ENCODE peak calls at places on chromosomes 3 and 15, in five cellular contexts. C, X, F, K and G are unnamed samples.
A peak's percentile ranks its signal among the peaks of the same experiment; 100 is the strongest.

GRCh38 chr3:55434789-55435188 is 52.3 kb downstream of the WNT5A start:
- DNase-seq in C (no peak), X (no peak), F (peak; percentile 44), K (peak; percentile 29), G (no peak)

GRCh38 chr3:13053915-13054704 is 19.1 kb downstream of the IQSEC1 start:
- DNase-seq in C (no peak), X (no peak), F (no peak), K (no peak), G (no peak)

GRCh38 chr3:68866157-68866556 is 66.2 kb downstream of the TAFA4 start:
- DNase-seq in C (no peak), X (no peak), F (no peak), K (no peak), G (no peak)

GRCh38 chr3:42814914-42815507 is 5.8 kb downstream of the ACKR2 start:
- DNase-seq in C (no peak), X (peak; percentile 45), F (no peak), K (no peak), G (no peak)

GRCh38 chr15:69272139-69272538 is 26.6 kb upstream of the PAQR5 start:
- DNase-seq in C (no peak), X (no peak), F (no peak), K (no peak), G (no peak)

GRCh38 chr3:12139111-12139511 is 19.6 kb downstream of the TIMP4 start:
- DNase-seq in C (peak; percentile 54), X (peak; percentile 59), F (peak; percentile 34), K (peak; percentile 58), G (no peak)

GRCh38 chr3:12287727-12288465 is 974 bp upstream of the PPARG start:
- DNase-seq in C (no peak), X (peak; percentile 61), F (peak; percentile 54), K (no peak), G (no peak)

GRCh38 chr15:66734961-66735908 is 33.2 kb downstream of the SMAD6 start:
- DNase-seq in C (no peak), X (no peak), F (no peak), K (no peak), G (no peak)

GRCh38 chr3:40504636-40505430 is 1.0 kb upstream of the ZNF620 start:
- DNase-seq in C (peak; percentile 98), X (no peak), F (no peak), K (no peak), G (no peak)

GRCh38 chr15:91908401-91908800 is 54.9 kb downstream of the SLCO3A1 start:
- DNase-seq in C (peak; percentile 60), X (no peak), F (no peak), K (no peak), G (no peak)
- H3K4me3 ChIP-seq in C (no peak overlapping the region), X (no peak overlapping the region), F (no peak overlapping the region), K (no peak overlapping the region), G (no peak overlapping the region)

GRCh38 chr15:40927497-40928346 is 1.4 kb upstream of the DLL4 start:
- DNase-seq in C (no peak), X (no peak), F (peak; percentile 44), K (peak; percentile 82), G (no peak)

GRCh38 chr15:40928351-40928974 is 677 bp upstream of the DLL4 start:
- DNase-seq in C (no peak), X (no peak), F (peak; percentile 67), K (peak; percentile 35), G (no peak)

GRCh38 chr15:40926659-40927496 is 2.3 kb upstream of the DLL4 start:
- DNase-seq in C (no peak), X (no peak), F (no peak), K (no peak), G (no peak)

GRCh38 chr15:40925495-40925862 is 3.7 kb upstream of the DLL4 start:
- DNase-seq in C (no peak), X (no peak), F (no peak), K (no peak), G (no peak)

DNA sequence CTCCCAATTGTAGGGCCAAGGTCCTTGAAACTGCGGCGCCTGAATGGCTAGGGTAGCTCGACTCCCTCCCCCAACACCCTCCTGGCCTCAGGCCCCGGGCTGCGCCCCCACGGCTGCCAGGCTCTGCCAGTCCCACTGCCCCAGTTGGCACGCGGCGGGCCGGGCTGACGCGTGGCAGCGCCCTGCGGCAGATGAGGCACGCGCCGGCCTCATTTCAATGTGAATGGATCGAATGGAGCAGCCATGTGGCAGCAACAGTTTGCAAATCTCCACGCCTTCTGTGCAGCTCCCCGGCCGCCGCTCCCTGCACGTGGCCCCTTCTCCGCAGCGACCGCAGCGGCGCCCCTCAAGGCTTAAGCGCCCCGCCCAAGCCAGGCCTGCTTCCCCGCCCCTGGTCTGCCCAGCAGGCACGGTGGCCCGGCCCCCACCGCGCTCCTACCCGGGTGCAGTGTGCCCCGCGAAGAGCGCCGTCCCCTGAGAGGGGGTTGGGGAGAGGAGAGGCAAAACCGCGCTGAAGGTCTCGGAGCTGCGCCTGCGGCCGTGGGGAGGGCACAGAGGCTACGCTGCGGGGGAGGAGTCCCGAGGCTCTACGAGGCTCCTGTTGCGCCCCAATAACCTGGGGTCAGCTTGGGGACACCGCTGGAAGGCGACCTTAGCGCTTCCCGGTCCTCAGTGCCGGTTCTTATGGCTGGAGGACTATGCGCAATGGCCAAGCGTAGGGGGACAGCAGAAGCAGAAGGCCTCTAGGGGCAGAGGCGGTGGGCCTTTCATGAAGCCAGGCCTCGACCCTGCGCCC is 3.1 kb upstream of the DLL4 start:
- DNase-seq in C (peak; percentile 23), X (peak; percentile 49), F (peak; percentile 51), K (peak; percentile 63), G (peak; percentile 20)
- H3K4me3 ChIP-seq in C (peak overlapping the region; percentile 7), X (peak overlapping the region; percentile 31), F (no peak overlapping the region), K (peak overlapping the region; percentile 32), G (no peak overlapping the region)

GRCh38 chr15:70473623-70474366 is 289.6 kb downstream of the UACA start:
- DNase-seq in C (peak; percentile 20), X (no peak), F (no peak), K (no peak), G (no peak)
- H3K4me3 ChIP-seq in C (no peak overlapping the region), X (no peak overlapping the region), F (no peak overlapping the region), K (no peak overlapping the region), G (no peak overlapping the region)

GRCh38 chr3:61686228-61686648 is 124.9 kb downstream of the PTPRG start:
- DNase-seq in C (no peak), X (no peak), F (no peak), K (no peak), G (no peak)

GRCh38 chr3:61687663-61688306 is 126.4 kb downstream of the PTPRG start:
- DNase-seq in C (no peak), X (no peak), F (no peak), K (no peak), G (no peak)

GRCh38 chr3:61690016-61690415 is 128.6 kb downstream of the PTPRG start:
- DNase-seq in C (no peak), X (no peak), F (no peak), K (no peak), G (no peak)

GRCh38 chr3:61687206-61687605 is 125.8 kb downstream of the PTPRG start:
- DNase-seq in C (no peak), X (no peak), F (peak; percentile 21), K (no peak), G (no peak)

DNA sequence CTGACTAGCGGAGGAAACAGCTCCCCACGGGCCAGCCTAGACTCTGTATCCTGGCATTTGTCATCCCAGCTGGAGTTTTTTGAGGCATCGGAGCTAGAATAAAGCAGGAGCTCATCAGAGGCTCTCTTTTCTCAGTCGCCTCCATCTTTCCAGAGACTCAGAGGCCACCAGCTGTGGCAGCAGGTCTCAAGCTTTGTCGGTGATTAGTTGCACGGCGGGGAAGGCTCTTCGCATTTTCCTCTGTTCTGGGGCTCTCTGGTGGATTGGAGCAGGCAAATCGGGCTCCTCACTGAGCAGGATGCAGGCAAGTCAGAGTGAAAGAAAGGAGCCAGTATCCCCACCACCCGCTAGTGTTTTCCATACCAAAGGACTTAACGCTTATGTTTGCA is 126.9 kb downstream of the PTPRG start:
- DNase-seq in C (no peak), X (peak; percentile 30), F (no peak), K (no peak), G (no peak)
- H3K4me3 ChIP-seq in C (no peak overlapping the region), X (no peak overlapping the region), F (no peak overlapping the region), K (no peak overlapping the region), G (no peak overlapping the region)

DNA sequence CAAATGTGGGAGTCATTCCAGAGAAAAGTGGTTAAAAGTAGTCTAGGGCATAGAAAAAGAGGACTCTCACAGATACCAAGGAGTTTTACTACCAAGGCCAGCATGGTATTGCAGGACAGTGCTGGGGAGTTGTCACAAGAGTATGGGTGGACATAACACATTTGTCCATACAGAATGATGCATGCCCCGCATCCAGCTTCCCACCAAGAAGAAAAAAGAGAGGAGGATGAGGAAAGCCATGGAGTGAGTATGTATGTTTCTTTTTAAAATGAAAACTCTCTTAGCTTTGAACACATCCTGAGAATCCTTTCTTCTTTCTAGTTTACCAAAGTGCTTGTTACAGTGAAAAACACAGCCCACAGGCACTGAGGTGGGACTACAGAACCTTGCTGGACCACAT is 12.5 kb downstream of the NR2E3 start:
- DNase-seq in C (no peak), X (no peak), F (no peak), K (no peak), G (no peak)
- H3K4me3 ChIP-seq in C (no peak overlapping the region), X (no peak overlapping the region), F (no peak overlapping the region), K (no peak overlapping the region), G (no peak overlapping the region)

DNA sequence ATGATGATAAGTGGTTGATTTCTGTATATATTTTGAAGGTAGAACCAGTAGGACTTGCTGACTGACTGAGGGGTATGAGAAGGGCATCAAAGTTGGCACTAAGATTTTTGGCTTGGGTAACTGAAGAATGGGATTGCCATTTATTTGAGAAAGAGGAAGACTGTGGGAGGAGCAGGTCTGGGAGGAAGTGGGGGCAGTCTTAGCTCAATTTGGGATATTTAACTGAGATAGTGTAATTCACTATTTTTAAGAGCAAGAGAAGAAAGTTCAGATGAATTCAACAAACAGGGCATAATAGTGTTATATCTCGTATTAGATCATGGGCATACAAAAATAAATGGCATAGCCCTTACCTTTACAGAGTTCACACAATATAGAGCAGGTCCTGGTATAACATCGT is 1.7 kb downstream of the BUB1B start:
- DNase-seq in C (no peak), X (no peak), F (no peak), K (no peak), G (no peak)
- H3K4me3 ChIP-seq in C (no peak overlapping the region), X (peak overlapping the region; percentile 71), F (no peak overlapping the region), K (peak overlapping the region; percentile 79), G (peak overlapping the region; percentile 17)

DNA sequence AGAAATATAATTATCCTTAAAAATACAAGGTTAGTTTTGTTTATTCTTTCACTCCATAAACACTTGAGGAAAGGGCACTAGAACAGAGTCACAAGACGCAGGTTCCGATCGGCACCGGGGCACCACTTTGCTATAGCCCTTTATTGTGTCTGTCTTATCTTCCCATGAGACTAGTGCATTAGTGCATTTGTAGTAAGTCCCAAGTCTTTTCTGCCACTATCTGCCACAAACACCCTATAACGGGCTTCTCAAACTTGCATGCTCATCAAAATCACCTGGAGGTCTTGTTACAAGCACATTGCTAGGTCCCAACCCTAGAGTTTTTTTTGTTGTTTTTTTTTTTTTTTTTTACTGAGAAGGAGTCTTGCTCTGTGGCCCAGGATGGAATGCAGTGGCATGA is 213.1 kb downstream of the FOXP1 start:
- DNase-seq in C (no peak), X (no peak), F (no peak), K (no peak), G (no peak)
- H3K4me3 ChIP-seq in C (no peak overlapping the region), X (no peak overlapping the region), F (no peak overlapping the region), K (no peak overlapping the region), G (no peak overlapping the region)

DNA sequence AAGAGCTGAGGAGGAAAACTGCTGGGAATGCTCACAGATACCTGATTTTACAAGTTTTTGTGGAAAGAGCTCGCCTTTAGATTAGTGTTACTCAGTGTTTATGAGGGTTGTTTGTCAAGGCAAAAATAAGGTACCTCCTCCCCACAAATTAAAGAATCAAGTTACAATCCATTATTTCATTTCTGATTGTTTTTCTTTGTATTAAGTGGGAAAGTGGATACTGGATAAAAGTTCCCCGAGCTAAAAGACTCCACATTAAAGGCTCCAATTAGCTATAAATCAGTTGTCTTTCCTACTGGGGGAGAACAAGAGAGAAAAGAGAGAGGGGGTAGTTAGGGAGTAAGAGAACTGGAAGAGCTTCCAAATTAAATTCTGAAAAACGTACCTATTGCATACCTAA is 1.9 kb downstream of the ALDH1A2 start:
- DNase-seq in C (no peak), X (no peak), F (no peak), K (no peak), G (no peak)
- H3K4me3 ChIP-seq in C (no peak overlapping the region), X (no peak overlapping the region), F (no peak overlapping the region), K (no peak overlapping the region), G (no peak overlapping the region)